ENCODE peak calls at places on chromosomes 2 and 18, in four cellular contexts. One of them, this sample, is unnamed.

GRCh38 chr2:154375625-154376020 is 322.9 kb upstream of the KCNJ3 start:
- DNase-seq in astrocyte of the cerebellum: peak
- DNase-seq in tibial artery: no peak
- DNase-seq in fibroblast of villous mesenchyme: peak
- DNase-seq in this sample: no peak

GRCh38 chr18:5413447-5413846 is 117.9 kb upstream of the ZBTB14 start:
- DNase-seq in tibial artery: no peak
- DNase-seq in fibroblast of villous mesenchyme: no peak
- DNase-seq in astrocyte of the cerebellum: no peak
- DNase-seq in this sample: no peak

GRCh38 chr2:216765810-216766259 is 70.5 kb upstream of the IGFBP5 start:
- DNase-seq in astrocyte of the cerebellum: no peak
- DNase-seq in tibial artery: no peak
- DNase-seq in fibroblast of villous mesenchyme: no peak
- DNase-seq in this sample: no peak

GRCh38 chr2:203905661-203906060 is 30.9 kb upstream of the ICOS start:
- DNase-seq in fibroblast of villous mesenchyme: no peak
- DNase-seq in tibial artery: no peak
- DNase-seq in astrocyte of the cerebellum: no peak
- DNase-seq in this sample: no peak

GRCh38 chr2:20614201-20615045 is 36.5 kb downstream of the HS1BP3 start:
- DNase-seq in astrocyte of the cerebellum: peak
- DNase-seq in fibroblast of villous mesenchyme: peak
- DNase-seq in tibial artery: peak
- DNase-seq in this sample: no peak

GRCh38 chr2:212032032-212032431 is 506.6 kb downstream of the ERBB4 start:
- DNase-seq in astrocyte of the cerebellum: peak
- DNase-seq in tibial artery: no peak
- DNase-seq in fibroblast of villous mesenchyme: peak
- DNase-seq in this sample: no peak

GRCh38 chr2:161250864-161251436 is 57.3 kb upstream of the PSMD14 start:
- DNase-seq in tibial artery: no peak
- DNase-seq in astrocyte of the cerebellum: peak
- DNase-seq in fibroblast of villous mesenchyme: peak
- DNase-seq in this sample: no peak

GRCh38 chr2:8569332-8569930 is 112.4 kb upstream of the ID2 start:
- DNase-seq in fibroblast of villous mesenchyme: no peak
- DNase-seq in tibial artery: no peak
- DNase-seq in astrocyte of the cerebellum: no peak
- DNase-seq in this sample: no peak

GRCh38 chr2:101114815-101115214 is 36.4 kb downstream of the TBC1D8 start:
- DNase-seq in astrocyte of the cerebellum: no peak
- DNase-seq in tibial artery: no peak
- DNase-seq in fibroblast of villous mesenchyme: no peak
- DNase-seq in this sample: no peak

GRCh38 chr18:48896875-48897511 is 53.8 kb downstream of the SMAD7 start:
- DNase-seq in fibroblast of villous mesenchyme: peak
- DNase-seq in astrocyte of the cerebellum: no peak
- DNase-seq in tibial artery: peak
- DNase-seq in this sample: peak

GRCh38 chr2:12064153-12064552 is 317.7 kb downstream of the LPIN1 start:
- DNase-seq in tibial artery: no peak
- DNase-seq in fibroblast of villous mesenchyme: no peak
- DNase-seq in astrocyte of the cerebellum: no peak
- DNase-seq in this sample: no peak

GRCh38 chr18:2656237-2657042 is 914 bp downstream of the SMCHD1 start:
- DNase-seq in tibial artery: peak
- DNase-seq in astrocyte of the cerebellum: no peak
- DNase-seq in fibroblast of villous mesenchyme: peak
- DNase-seq in this sample: no peak

GRCh38 chr18:45726603-45727002 is 2.6 kb downstream of the SLC14A1 start:
- DNase-seq in tibial artery: no peak
- DNase-seq in astrocyte of the cerebellum: no peak
- DNase-seq in fibroblast of villous mesenchyme: peak
- DNase-seq in this sample: no peak

GRCh38 chr2:126359494-126359893 is 296.5 kb upstream of the GYPC start:
- DNase-seq in tibial artery: no peak
- DNase-seq in fibroblast of villous mesenchyme: peak
- DNase-seq in astrocyte of the cerebellum: no peak
- DNase-seq in this sample: no peak
- TF ChIP-seq CTCF in tibial artery: no peak
- TF ChIP-seq CTCF in fibroblast of villous mesenchyme: peak
- TF ChIP-seq CTCF in astrocyte of the cerebellum: no peak
- TF ChIP-seq CTCF in this sample: peak

DNA sequence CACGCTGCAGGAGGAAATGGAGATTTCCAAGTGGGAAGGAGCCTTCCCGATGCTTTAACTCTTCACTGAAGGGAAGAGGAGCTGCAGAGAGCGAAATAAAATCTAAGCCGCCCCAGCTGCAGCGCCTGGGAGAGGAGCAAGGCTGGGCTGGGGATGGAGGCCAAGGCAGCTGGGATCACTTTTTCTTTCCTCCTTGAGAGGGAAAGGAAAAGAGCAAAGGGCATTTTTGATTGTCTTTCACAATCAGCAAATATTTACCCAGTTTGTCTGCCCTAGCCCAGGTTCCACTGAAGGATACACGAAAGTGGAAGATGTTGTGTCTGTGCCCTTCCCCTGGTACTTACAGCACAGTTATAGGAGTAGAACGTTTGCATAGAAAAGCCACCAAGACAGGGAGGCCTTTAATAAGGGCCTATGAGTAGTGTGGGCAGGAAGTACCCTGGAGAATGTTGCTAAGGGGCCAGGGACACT is 38.8 kb downstream of the EPAS1 start:
- DNase-seq in astrocyte of the cerebellum: no peak
- DNase-seq in tibial artery: no peak
- DNase-seq in fibroblast of villous mesenchyme: peak
- DNase-seq in this sample: no peak
- H3K4me3 ChIP-seq in astrocyte of the cerebellum: no peak
- H3K4me3 ChIP-seq in tibial artery: peak
- H3K4me3 ChIP-seq in fibroblast of villous mesenchyme: no peak
- H3K4me3 ChIP-seq in this sample: peak

GRCh38 chr2:177254433-177255226 is 9.9 kb downstream of the NFE2L2 start:
- DNase-seq in tibial artery: no peak
- DNase-seq in astrocyte of the cerebellum: no peak
- DNase-seq in fibroblast of villous mesenchyme: no peak
- DNase-seq in this sample: no peak
- TF ChIP-seq CTCF in tibial artery: no peak
- TF ChIP-seq CTCF in astrocyte of the cerebellum: peak
- TF ChIP-seq CTCF in fibroblast of villous mesenchyme: peak
- TF ChIP-seq CTCF in this sample: peak

GRCh38 chr2:96839288-96839874 is 4.4 kb downstream of the ANKRD23 start:
- DNase-seq in astrocyte of the cerebellum: no peak
- DNase-seq in fibroblast of villous mesenchyme: no peak
- DNase-seq in tibial artery: no peak
- DNase-seq in this sample: no peak
- H3K4me3 ChIP-seq in astrocyte of the cerebellum: no peak
- H3K4me3 ChIP-seq in fibroblast of villous mesenchyme: no peak
- H3K4me3 ChIP-seq in tibial artery: no peak
- H3K4me3 ChIP-seq in this sample: no peak

DNA sequence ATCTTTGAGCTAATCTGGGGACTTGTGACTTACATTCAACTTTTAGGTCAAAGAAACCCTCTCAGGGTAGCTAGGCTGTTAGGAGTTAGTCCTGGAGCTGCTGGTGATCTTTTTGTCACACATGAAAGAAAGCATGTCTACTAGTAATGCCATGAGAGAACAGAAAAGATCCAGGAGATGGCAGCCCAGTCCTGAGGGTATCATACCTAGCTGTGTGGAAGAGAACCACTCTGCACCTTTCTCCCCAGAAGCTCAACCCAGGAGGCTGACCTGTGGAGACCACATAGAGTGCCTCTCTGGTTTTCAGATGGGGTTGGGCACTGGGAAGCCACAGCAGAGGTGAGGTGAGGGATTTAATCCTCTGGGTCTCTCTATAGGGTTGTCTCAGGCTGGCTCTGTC is 460.2 kb upstream of the UBE2E3 start:
- DNase-seq in fibroblast of villous mesenchyme: no peak
- DNase-seq in astrocyte of the cerebellum: no peak
- DNase-seq in tibial artery: no peak
- DNase-seq in this sample: no peak
- TF ChIP-seq CTCF in fibroblast of villous mesenchyme: no peak
- TF ChIP-seq CTCF in astrocyte of the cerebellum: no peak
- TF ChIP-seq CTCF in tibial artery: no peak
- TF ChIP-seq CTCF in this sample: no peak

This sample was measured in HFF-Myc.